ENCODE peak calls at places on chromosome 15, in ten cellular contexts. X is pancreas, K is thoracic aorta, W is ascending aorta, P is fibroblast of lung, F is A673, J is left ventricle myocardium inferior, S is Peyer's patch, Q is psoas muscle, R is GM23338. N is an unnamed sample.

GRCh38 chr15:95259965-95260364 is 1028.6 kb downstream of the MCTP2 start:
- DNase-seq in X (no peak), K (no peak), W (no peak), P (peak; percentile 40), F (no peak), J (no peak), S (no peak), Q (no peak), R (peak; percentile 11), N (no peak)

GRCh38 chr15:67782592-67782991 is 42.7 kb upstream of the SKOR1 start:
- DNase-seq in X (no peak), K (no peak), W (no peak), P (no peak), F (no peak), J (no peak), S (no peak), Q (no peak), R (peak; percentile 64), N (no peak)

GRCh38 chr15:43105778-43106485 is at the start of gene UBR1:
- DNase-seq in X (peak; percentile 89), K (peak; percentile 71), W (peak; percentile 75), P (peak; percentile 97), F (peak; percentile 97), J (peak; percentile 90), S (peak; percentile 96), Q (peak; percentile 95), R (peak; percentile 97), N (peak; percentile 82)

GRCh38 chr15:66359740-66360139 is 3.3 kb upstream of the TIPIN start:
- DNase-seq in X (no peak), K (no peak), W (no peak), P (no peak), F (no peak), J (no peak), S (peak; percentile 57), Q (no peak), R (no peak), N (no peak)

GRCh38 chr15:89647191-89647851 is 7.9 kb downstream of the KIF7 start:
- DNase-seq in X (peak; percentile 67), K (peak; percentile 52), W (no peak), P (peak; percentile 28), F (peak; percentile 67), J (peak; percentile 82), S (peak; percentile 90), Q (peak; percentile 89), R (peak; percentile 85), N (peak; percentile 62)

GRCh38 chr15:90174140-90174891 is 26.8 kb upstream of the SEMA4B start:
- DNase-seq in X (peak; percentile 82), K (peak; percentile 55), W (peak; percentile 30), P (peak; percentile 10), F (no peak), J (peak; percentile 92), S (peak; percentile 68), Q (peak; percentile 88), R (peak; percentile 39), N (peak; percentile 55)

GRCh38 chr15:85563328-85563727 is 182.9 kb downstream of the AKAP13 start:
- DNase-seq in X (peak; percentile 37), K (no peak), W (no peak), P (peak; percentile 46), F (peak; percentile 67), J (no peak), S (no peak), Q (no peak), R (peak; percentile 44), N (no peak)

GRCh38 chr15:75149911-75150709 is 51.6 kb upstream of the C15orf39 start:
- DNase-seq in X (no peak), K (no peak), W (no peak), P (peak; percentile 51), F (no peak), J (no peak), S (no peak), Q (no peak), R (no peak), N (no peak)

GRCh38 chr15:63870403-63871209 is 36.9 kb upstream of the HERC1 start:
- DNase-seq in X (peak; percentile 35), K (no peak), W (no peak), P (peak; percentile 82), F (peak; percentile 60), J (no peak), S (no peak), Q (peak; percentile 58), R (peak; percentile 76), N (peak; percentile 41)

GRCh38 chr15:52331490-52332240 is 36.1 kb upstream of the MYO5C start:
- DNase-seq in X (no peak), K (no peak), W (no peak), P (peak; percentile 64), F (peak; percentile 52), J (no peak), S (peak; percentile 64), Q (no peak), R (peak; percentile 33), N (peak; percentile 33)

GRCh38 chr15:42313463-42313862 is 40.2 kb upstream of the TMEM87A start:
- DNase-seq in X (no peak), K (no peak), W (no peak), P (no peak), F (no peak), J (no peak), S (no peak), Q (no peak), R (peak; percentile 27), N (no peak)

GRCh38 chr15:63805993-63806980 is 27.5 kb downstream of the HERC1 start:
- DNase-seq in X (no peak), K (no peak), W (no peak), P (no peak), F (peak; percentile 54), J (no peak), S (no peak), Q (no peak), R (no peak), N (no peak)

GRCh38 chr15:99100245-99101173 is 4.4 kb upstream of the SYNM start:
- DNase-seq in X (peak; percentile 74), K (no peak), W (no peak), P (peak; percentile 63), F (peak; percentile 80), J (peak; percentile 84), S (peak; percentile 86), Q (peak; percentile 92), R (peak; percentile 93), N (peak; percentile 77)

GRCh38 chr15:44468713-44469385 is 41.4 kb downstream of the CTDSPL2 start:
- DNase-seq in X (no peak), K (no peak), W (no peak), P (peak; percentile 65), F (no peak), J (no peak), S (no peak), Q (no peak), R (no peak), N (no peak)

GRCh38 chr15:79682851-79683288 is 213.9 kb downstream of the MTHFS start:
- DNase-seq in X (no peak), K (no peak), W (no peak), P (peak; percentile 74), F (no peak), J (no peak), S (no peak), Q (no peak), R (no peak), N (no peak)

GRCh38 chr15:79680721-79681120 is 216.1 kb downstream of the MTHFS start:
- DNase-seq in X (no peak), K (no peak), W (no peak), P (peak; percentile 88), F (peak; percentile 61), J (no peak), S (no peak), Q (no peak), R (peak; percentile 36), N (no peak)

GRCh38 chr15:79676621-79677020 is 220.2 kb downstream of the MTHFS start:
- DNase-seq in X (no peak), K (no peak), W (no peak), P (no peak), F (no peak), J (no peak), S (no peak), Q (no peak), R (no peak), N (no peak)

GRCh38 chr15:79678032-79678701 is 218.6 kb downstream of the MTHFS start:
- DNase-seq in X (no peak), K (no peak), W (no peak), P (no peak), F (no peak), J (no peak), S (no peak), Q (no peak), R (no peak), N (no peak)

GRCh38 chr15:79682285-79682684 is 214.5 kb downstream of the MTHFS start:
- DNase-seq in X (peak; percentile 14), K (no peak), W (no peak), P (peak; percentile 90), F (peak; percentile 18), J (peak; percentile 45), S (no peak), Q (no peak), R (no peak), N (no peak)
- H3K27ac ChIP-seq in X (no peak overlapping the region), K (no peak overlapping the region), W (no peak overlapping the region), P (peak overlapping the region; percentile 37), F (no peak overlapping the region), J (no peak overlapping the region), S (no peak overlapping the region), Q (no peak overlapping the region), R (no peak overlapping the region), N (no peak overlapping the region)

GRCh38 chr15:39204031-39204430 is 376.8 kb upstream of the THBS1 start:
- DNase-seq in X (no peak), K (no peak), W (no peak), P (peak; percentile 51), F (no peak), J (no peak), S (no peak), Q (no peak), R (no peak), N (no peak)
- H3K4me1 ChIP-seq in X (peaks cover 7% of the 10 kb centered on the region), K (no peaks in the 10 kb centered on the region), W (no peaks in the 10 kb centered on the region), P (no peaks in the 10 kb centered on the region), F (no peaks in the 10 kb centered on the region), J (peaks cover 7% of the 10 kb centered on the region), S (no peaks in the 10 kb centered on the region), Q (no peaks in the 10 kb centered on the region), R (peaks cover 6% of the 10 kb centered on the region), N (no peaks in the 10 kb centered on the region)

DNA sequence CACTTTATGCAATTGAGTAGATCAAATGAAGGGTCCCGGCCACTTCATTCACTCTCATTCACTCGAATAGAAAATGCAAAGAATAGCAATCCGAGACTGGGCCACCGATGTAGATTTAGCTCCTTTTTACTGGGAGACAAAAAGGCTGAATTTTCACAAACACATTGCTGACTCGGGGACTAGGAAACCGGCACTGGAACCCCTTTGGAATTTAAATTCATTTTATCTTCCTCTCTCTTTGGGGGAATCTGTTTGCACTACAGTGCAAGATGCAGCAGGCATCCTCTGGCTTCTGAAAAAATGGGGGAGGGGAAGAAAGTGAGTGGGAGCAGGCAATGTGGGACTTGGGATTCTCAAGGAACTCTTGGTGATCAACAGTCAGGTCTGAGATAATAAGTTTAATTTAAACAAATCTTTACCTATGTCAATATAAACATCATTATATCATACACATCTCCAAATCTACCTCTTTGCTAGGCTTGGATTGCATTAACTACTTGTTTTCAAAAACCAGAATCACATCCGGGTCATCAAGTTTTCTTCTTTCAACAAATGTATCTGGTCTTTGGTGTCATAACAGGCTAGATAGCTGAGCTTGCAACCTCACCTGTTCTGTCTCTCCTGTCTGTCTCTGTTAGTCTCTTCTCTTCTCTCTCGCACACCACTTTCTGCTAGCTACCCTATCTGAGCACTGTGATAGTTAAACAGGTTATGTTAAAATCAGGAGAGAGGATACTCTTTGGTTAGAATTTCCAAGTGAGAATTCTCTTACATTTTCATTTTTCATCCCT is 6.6 kb downstream of the FOXB1 start:
- DNase-seq in X (no peak), K (no peak), W (no peak), P (no peak), F (no peak), J (no peak), S (no peak), Q (no peak), R (peak; percentile 57), N (no peak)
- H3K27ac ChIP-seq in X (no peak overlapping the region), K (no peak overlapping the region), W (no peak overlapping the region), P (no peak overlapping the region), F (no peak overlapping the region), J (no peak overlapping the region), S (no peak overlapping the region), Q (no peak overlapping the region), R (peak overlapping the region; percentile 88), N (no peak overlapping the region)

GRCh38 chr15:25768271-25768670 is 94.9 kb downstream of the ATP10A start:
- DNase-seq in X (no peak), K (no peak), W (no peak), P (no peak), F (no peak), J (no peak), S (no peak), Q (no peak), R (no peak), N (no peak)
- H3K4me1 ChIP-seq in X (no peaks in the 10 kb centered on the region), K (peaks cover 8% of the 10 kb centered on the region), W (peaks cover 5% of the 10 kb centered on the region), P (no peaks in the 10 kb centered on the region), F (no peaks in the 10 kb centered on the region), J (no peaks in the 10 kb centered on the region), S (no peaks in the 10 kb centered on the region), Q (peaks cover 5% of the 10 kb centered on the region), R (no peaks in the 10 kb centered on the region), N (peaks cover 4% of the 10 kb centered on the region)

N was measured in gastrocnemius medialis.